ENCODE peak calls at places on chromosome 15, in five cellular contexts. One of them, this sample, is unnamed.

GRCh38 chr15:98649996-98650870 is 1.9 kb downstream of the IGF1R start:
- DNase-seq in IMR-90: peak
- DNase-seq in K562: no peak
- DNase-seq in SK-N-SH: peak
- DNase-seq in GM12878: no peak
- DNase-seq in this sample: peak

GRCh38 chr15:41928637-41929620 is 35.1 kb upstream of the SPTBN5 start:
- DNase-seq in IMR-90: no peak
- DNase-seq in K562: no peak
- DNase-seq in SK-N-SH: peak
- DNase-seq in GM12878: peak
- DNase-seq in this sample: no peak

GRCh38 chr15:60932051-60932915 is 296.8 kb downstream of the RORA start:
- DNase-seq in IMR-90: peak
- DNase-seq in K562: no peak
- DNase-seq in SK-N-SH: no peak
- DNase-seq in GM12878: no peak
- DNase-seq in this sample: no peak

GRCh38 chr15:89194608-89195007 is 26.8 kb downstream of the RLBP1 start:
- DNase-seq in IMR-90: no peak
- DNase-seq in K562: no peak
- DNase-seq in SK-N-SH: no peak
- DNase-seq in GM12878: no peak
- DNase-seq in this sample: no peak

GRCh38 chr15:43932907-43933306 is 106.1 kb downstream of the WDR76 start:
- DNase-seq in IMR-90: no peak
- DNase-seq in K562: no peak
- DNase-seq in SK-N-SH: no peak
- DNase-seq in GM12878: no peak
- DNase-seq in this sample: no peak

GRCh38 chr15:66877558-66878285 is 175.7 kb downstream of the SMAD6 start:
- DNase-seq in IMR-90: no peak
- DNase-seq in K562: no peak
- DNase-seq in SK-N-SH: no peak
- DNase-seq in GM12878: no peak
- DNase-seq in this sample: no peak

GRCh38 chr15:85937661-85938060 is 142.0 kb upstream of the AGBL1 start:
- DNase-seq in IMR-90: no peak
- DNase-seq in K562: no peak
- DNase-seq in SK-N-SH: no peak
- DNase-seq in GM12878: no peak
- DNase-seq in this sample: no peak

GRCh38 chr15:40871749-40872617 is 2.1 kb downstream of the RHOV start:
- DNase-seq in IMR-90: no peak
- DNase-seq in K562: peak
- DNase-seq in SK-N-SH: no peak
- DNase-seq in GM12878: peak
- DNase-seq in this sample: no peak

GRCh38 chr15:31504462-31504839 is 177.8 kb downstream of the KLF13 start:
- DNase-seq in IMR-90: no peak
- DNase-seq in K562: no peak
- DNase-seq in SK-N-SH: no peak
- DNase-seq in GM12878: no peak
- DNase-seq in this sample: no peak

GRCh38 chr15:79682285-79682684 is 214.5 kb downstream of the MTHFS start:
- DNase-seq in IMR-90: peak
- DNase-seq in K562: no peak
- DNase-seq in SK-N-SH: peak
- DNase-seq in GM12878: no peak
- DNase-seq in this sample: no peak

GRCh38 chr15:86677316-86677715 is 597.6 kb downstream of the AGBL1 start:
- DNase-seq in IMR-90: no peak
- DNase-seq in K562: no peak
- DNase-seq in SK-N-SH: no peak
- DNase-seq in GM12878: no peak
- DNase-seq in this sample: no peak

GRCh38 chr15:40081691-40082194 is 26.9 kb downstream of the BMF start:
- DNase-seq in IMR-90: peak
- DNase-seq in K562: peak
- DNase-seq in SK-N-SH: peak
- DNase-seq in GM12878: no peak
- DNase-seq in this sample: peak

GRCh38 chr15:89728254-89728653 is 22.8 kb downstream of the MESP1 start:
- DNase-seq in IMR-90: no peak
- DNase-seq in K562: no peak
- DNase-seq in SK-N-SH: no peak
- DNase-seq in GM12878: no peak
- DNase-seq in this sample: no peak

GRCh38 chr15:80461370-80462060 is 57.3 kb downstream of the ARNT2 start:
- DNase-seq in IMR-90: no peak
- DNase-seq in K562: no peak
- DNase-seq in SK-N-SH: no peak
- DNase-seq in GM12878: no peak
- DNase-seq in this sample: no peak

GRCh38 chr15:86162676-86163075 is 83.0 kb downstream of the AGBL1 start:
- DNase-seq in IMR-90: no peak
- DNase-seq in K562: no peak
- DNase-seq in SK-N-SH: no peak
- DNase-seq in GM12878: no peak
- DNase-seq in this sample: no peak

GRCh38 chr15:59456114-59456513 is 18.1 kb downstream of the FAM81A start:
- DNase-seq in IMR-90: no peak
- DNase-seq in K562: no peak
- DNase-seq in SK-N-SH: no peak
- DNase-seq in GM12878: no peak
- DNase-seq in this sample: no peak

GRCh38 chr15:62770752-62771151 is 271.8 kb upstream of the TPM1 start:
- DNase-seq in IMR-90: peak
- DNase-seq in K562: no peak
- DNase-seq in SK-N-SH: no peak
- DNase-seq in GM12878: no peak
- DNase-seq in this sample: no peak

GRCh38 chr15:61994216-61994615 is 66.0 kb downstream of the VPS13C start:
- DNase-seq in IMR-90: peak
- DNase-seq in K562: no peak
- DNase-seq in SK-N-SH: no peak
- DNase-seq in GM12878: no peak
- DNase-seq in this sample: no peak

GRCh38 chr15:51866751-51867150 is 37.3 kb downstream of the TMOD3 start:
- DNase-seq in IMR-90: no peak
- DNase-seq in K562: no peak
- DNase-seq in SK-N-SH: no peak
- DNase-seq in GM12878: no peak
- DNase-seq in this sample: no peak

GRCh38 chr15:72116680-72117447 is 1.1 kb downstream of the MYO9A start:
- DNase-seq in IMR-90: peak
- DNase-seq in K562: no peak
- DNase-seq in SK-N-SH: no peak
- DNase-seq in GM12878: no peak
- DNase-seq in this sample: no peak

GRCh38 chr15:81097893-81098280 is 36.2 kb upstream of the CFAP161 start:
- DNase-seq in IMR-90: no peak
- DNase-seq in K562: no peak
- DNase-seq in SK-N-SH: no peak
- DNase-seq in GM12878: no peak
- DNase-seq in this sample: no peak

GRCh38 chr15:64800476-64800875 is 25.0 kb downstream of the PIF1 start:
- DNase-seq in IMR-90: no peak
- DNase-seq in K562: no peak
- DNase-seq in SK-N-SH: no peak
- DNase-seq in GM12878: no peak
- DNase-seq in this sample: no peak

GRCh38 chr15:69132935-69133861 is 27.2 kb upstream of the GLCE start:
- DNase-seq in IMR-90: no peak
- DNase-seq in K562: no peak
- DNase-seq in SK-N-SH: peak
- DNase-seq in GM12878: no peak
- DNase-seq in this sample: peak

GRCh38 chr15:29089731-29090616 is 179.6 kb downstream of the NSMCE3 start:
- DNase-seq in IMR-90: peak
- DNase-seq in K562: no peak
- DNase-seq in SK-N-SH: no peak
- DNase-seq in GM12878: no peak
- DNase-seq in this sample: no peak

GRCh38 chr15:63332367-63333078 is 49.1 kb downstream of the CA12 start:
- DNase-seq in IMR-90: peak
- DNase-seq in K562: no peak
- DNase-seq in SK-N-SH: peak
- DNase-seq in GM12878: no peak
- DNase-seq in this sample: no peak

GRCh38 chr15:33985287-33985686 is 17.0 kb downstream of the CHRM5 start:
- DNase-seq in IMR-90: peak
- DNase-seq in K562: no peak
- DNase-seq in SK-N-SH: no peak
- DNase-seq in GM12878: no peak
- DNase-seq in this sample: no peak

GRCh38 chr15:89359471-89360293 is 25.1 kb upstream of the POLG start:
- DNase-seq in IMR-90: no peak
- DNase-seq in K562: no peak
- DNase-seq in SK-N-SH: no peak
- DNase-seq in GM12878: no peak
- DNase-seq in this sample: no peak

GRCh38 chr15:89127054-89127702 is 38.9 kb downstream of the ABHD2 start:
- DNase-seq in IMR-90: peak
- DNase-seq in K562: no peak
- DNase-seq in SK-N-SH: no peak
- DNase-seq in GM12878: no peak
- DNase-seq in this sample: no peak

GRCh38 chr15:63135281-63135680 is 13.6 kb downstream of the LACTB start:
- DNase-seq in IMR-90: peak
- DNase-seq in K562: no peak
- DNase-seq in SK-N-SH: no peak
- DNase-seq in GM12878: no peak
- DNase-seq in this sample: no peak

GRCh38 chr15:88032787-88033186 is 223.8 kb downstream of the NTRK3 start:
- DNase-seq in IMR-90: no peak
- DNase-seq in K562: peak
- DNase-seq in SK-N-SH: no peak
- DNase-seq in GM12878: no peak
- DNase-seq in this sample: no peak

GRCh38 chr15:64710664-64711441 is 64.5 kb downstream of the RBPMS2 start:
- DNase-seq in IMR-90: no peak
- DNase-seq in K562: no peak
- DNase-seq in SK-N-SH: no peak
- DNase-seq in GM12878: no peak
- DNase-seq in this sample: no peak

DNA sequence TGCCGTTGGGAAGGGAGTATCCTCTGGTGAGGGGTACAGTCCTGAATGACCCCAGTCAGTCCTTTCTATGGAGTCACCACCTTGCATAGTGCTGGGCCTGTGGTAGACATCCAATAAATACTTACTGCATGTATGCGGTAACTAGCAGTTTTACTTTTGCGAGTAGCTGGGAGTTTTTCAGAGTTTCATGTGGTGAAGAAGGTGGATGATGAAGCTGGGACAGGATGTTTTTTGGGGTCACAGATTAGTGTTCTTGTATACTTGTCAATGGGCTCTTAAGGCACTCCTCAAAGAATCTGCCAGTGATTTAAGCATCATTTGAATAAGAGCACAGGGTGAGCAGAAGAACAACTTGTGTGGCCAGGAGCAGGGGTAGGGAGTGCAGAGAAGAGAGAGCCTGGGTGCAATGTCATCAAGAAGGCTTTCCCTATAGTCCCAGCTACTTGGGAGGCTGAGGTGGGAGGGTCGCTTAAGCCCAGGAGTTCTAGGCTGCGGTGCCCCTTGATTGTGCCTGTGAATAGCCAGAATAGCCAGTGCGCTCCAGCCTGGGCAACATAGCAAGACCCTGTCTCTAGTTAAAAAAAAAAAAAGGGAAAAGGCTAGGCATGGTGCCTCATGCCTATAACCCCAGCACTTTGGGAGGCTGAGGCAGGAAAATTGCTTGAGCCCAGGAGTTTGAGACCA is 22.1 kb downstream of the PPCDC start:
- DNase-seq in IMR-90: no peak
- DNase-seq in K562: no peak
- DNase-seq in SK-N-SH: no peak
- DNase-seq in GM12878: peak
- DNase-seq in this sample: no peak
- TF ChIP-seq MXI1 in IMR-90: no peak
- TF ChIP-seq MXI1 in K562: no peak
- TF ChIP-seq MXI1 in SK-N-SH: no peak
- TF ChIP-seq MXI1 in GM12878: no peak
- TF ChIP-seq MXI1 in this sample: no peak

GRCh38 chr15:91562698-91563097 is 290.8 kb upstream of the SLCO3A1 start:
- DNase-seq in IMR-90: no peak
- DNase-seq in K562: no peak
- DNase-seq in SK-N-SH: no peak
- DNase-seq in GM12878: no peak
- DNase-seq in this sample: no peak

GRCh38 chr15:91572110-91572509 is 281.4 kb upstream of the SLCO3A1 start:
- DNase-seq in IMR-90: peak
- DNase-seq in K562: no peak
- DNase-seq in SK-N-SH: no peak
- DNase-seq in GM12878: no peak
- DNase-seq in this sample: no peak

GRCh38 chr15:91568036-91568435 is 285.5 kb upstream of the SLCO3A1 start:
- DNase-seq in IMR-90: no peak
- DNase-seq in K562: no peak
- DNase-seq in SK-N-SH: no peak
- DNase-seq in GM12878: no peak
- DNase-seq in this sample: no peak

GRCh38 chr15:91561371-91562100 is 292.0 kb upstream of the SLCO3A1 start:
- DNase-seq in IMR-90: peak
- DNase-seq in K562: no peak
- DNase-seq in SK-N-SH: no peak
- DNase-seq in GM12878: no peak
- DNase-seq in this sample: no peak

DNA sequence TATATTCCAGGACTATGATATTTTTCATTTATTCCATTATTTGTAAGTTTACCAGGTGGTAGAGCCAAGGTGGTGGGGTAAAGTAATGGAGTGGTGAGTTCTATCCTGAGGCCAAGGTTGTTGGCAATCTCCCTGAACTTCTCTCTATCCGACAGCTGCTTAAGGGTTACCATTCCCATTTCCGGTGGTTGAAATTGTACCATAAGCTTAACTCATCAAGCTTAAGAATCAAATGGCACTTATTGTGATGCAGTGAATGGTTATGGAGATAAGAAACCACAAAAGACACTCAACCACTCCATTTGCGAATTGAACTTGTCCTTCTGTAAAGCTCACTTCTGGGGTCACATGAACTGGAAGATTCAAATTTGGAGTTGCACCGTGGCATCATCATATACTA is 287.4 kb upstream of the SLCO3A1 start:
- DNase-seq in IMR-90: no peak
- DNase-seq in K562: no peak
- DNase-seq in SK-N-SH: no peak
- DNase-seq in GM12878: no peak
- DNase-seq in this sample: no peak
- TF ChIP-seq MXI1 in IMR-90: no peak
- TF ChIP-seq MXI1 in K562: no peak
- TF ChIP-seq MXI1 in SK-N-SH: no peak
- TF ChIP-seq MXI1 in GM12878: no peak
- TF ChIP-seq MXI1 in this sample: no peak

GRCh38 chr15:73936181-73936580 is 9.9 kb downstream of the LOXL1 start:
- DNase-seq in IMR-90: peak
- DNase-seq in K562: no peak
- DNase-seq in SK-N-SH: peak
- DNase-seq in GM12878: no peak
- DNase-seq in this sample: no peak
- TF ChIP-seq MXI1 in IMR-90: no peak
- TF ChIP-seq MXI1 in K562: no peak
- TF ChIP-seq MXI1 in SK-N-SH: no peak
- TF ChIP-seq MXI1 in GM12878: no peak
- TF ChIP-seq MXI1 in this sample: no peak

GRCh38 chr15:47900731-47901130 is 183.4 kb downstream of the SEMA6D start:
- DNase-seq in IMR-90: no peak
- DNase-seq in K562: no peak
- DNase-seq in SK-N-SH: no peak
- DNase-seq in GM12878: no peak
- DNase-seq in this sample: no peak
- TF ChIP-seq MXI1 in IMR-90: no peak
- TF ChIP-seq MXI1 in K562: no peak
- TF ChIP-seq MXI1 in SK-N-SH: no peak
- TF ChIP-seq MXI1 in GM12878: no peak
- TF ChIP-seq MXI1 in this sample: no peak

This sample was measured in HepG2.